ENCODE peak calls at places on chromosomes 12 and 14, in seven cellular contexts. P is A549, Z is HCT116, V is HepG2, K is GM12878, R is K562, X is H1. S is an unnamed sample.

GRCh38 chr14:66403183-66403582 is 83.0 kb upstream of the CCDC196 start:
- DNase-seq in P (peak; percentile 13), Z (no peak), V (peak; percentile 40), K (no peak), R (peak; percentile 0), X (no peak), S (peak; percentile 28)

GRCh38 chr14:64707661-64708060 is 3.4 kb downstream of the PLEKHG3 start:
- DNase-seq in P (peak; percentile 75), Z (peak; percentile 78), V (peak; percentile 81), K (no peak), R (no peak), X (no peak), S (peak; percentile 85)

GRCh38 chr14:51650721-51651387 is 856 bp upstream of the FRMD6 start:
- DNase-seq in P (no peak), Z (no peak), V (no peak), K (no peak), R (peak; percentile 8), X (no peak), S (no peak)

GRCh38 chr12:124477109-124477915 is 90.1 kb downstream of the NCOR2 start:
- DNase-seq in P (no peak), Z (no peak), V (no peak), K (peak; percentile 59), R (no peak), X (no peak), S (no peak)

GRCh38 chr14:50619569-50620141 is 48.5 kb downstream of the SAV1 start:
- DNase-seq in P (peak; percentile 34), Z (peak; percentile 32), V (peak; percentile 38), K (peak; percentile 21), R (peak; percentile 31), X (no peak), S (peak; percentile 65)

GRCh38 chr14:23447634-23448353 is 12.3 kb upstream of the MYH7 start:
- DNase-seq in P (no peak), Z (no peak), V (peak; percentile 50), K (no peak), R (no peak), X (no peak), S (no peak)

GRCh38 chr14:105641075-105641937 is 114.9 kb downstream of the TMEM121 start:
- DNase-seq in P (no peak), Z (no peak), V (no peak), K (no peak), R (no peak), X (no peak), S (no peak)

GRCh38 chr14:73976150-73976549 is 26.0 kb downstream of the COQ6 start:
- DNase-seq in P (no peak), Z (no peak), V (no peak), K (no peak), R (no peak), X (no peak), S (no peak)

GRCh38 chr12:105931104-105931503 is 207.7 kb downstream of the NUAK1 start:
- DNase-seq in P (no peak), Z (no peak), V (no peak), K (no peak), R (no peak), X (no peak), S (no peak)

GRCh38 chr14:24233538-24233866 is 773 bp downstream of the GMPR2 start:
- DNase-seq in P (no peak), Z (no peak), V (peak; percentile 64), K (no peak), R (peak; percentile 16), X (no peak), S (no peak)

GRCh38 chr12:25939606-25940005 is 18.9 kb upstream of the RASSF8 start:
- DNase-seq in P (no peak), Z (no peak), V (no peak), K (no peak), R (no peak), X (no peak), S (no peak)

GRCh38 chr14:50542941-50543418 is 10.6 kb upstream of the MAP4K5 start:
- DNase-seq in P (peak; percentile 33), Z (peak; percentile 51), V (peak; percentile 77), K (no peak), R (peak; percentile 48), X (no peak), S (peak; percentile 61)

GRCh38 chr14:75610839-75611238 is 32.4 kb downstream of the FLVCR2 start:
- DNase-seq in P (no peak), Z (no peak), V (no peak), K (no peak), R (no peak), X (no peak), S (no peak)

GRCh38 chr12:24922109-24922508 is 26.8 kb downstream of the BCAT1 start:
- DNase-seq in P (no peak), Z (no peak), V (no peak), K (no peak), R (no peak), X (no peak), S (no peak)

GRCh38 chr14:51701956-51702355 is 50.2 kb downstream of the FRMD6 start:
- DNase-seq in P (no peak), Z (no peak), V (peak; percentile 76), K (no peak), R (no peak), X (no peak), S (peak; percentile 45)

GRCh38 chr12:45986646-45987338 is 3.6 kb downstream of the SCAF11 start:
- DNase-seq in P (no peak), Z (no peak), V (no peak), K (no peak), R (no peak), X (no peak), S (no peak)
- TF ChIP-seq CEBPB in P (no peak), Z (no peak), V (no peak), K (no peak), R (no peak), X (no peak), S (no peak)

GRCh38 chr12:8860165-8860961 is 37.9 kb downstream of the A2ML1 start:
- DNase-seq in P (no peak), Z (peak; percentile 27), V (peak; percentile 37), K (no peak), R (peak; percentile 73), X (peak; percentile 46), S (peak; percentile 54)
- TF ChIP-seq CEBPB in P (no peak), Z (no peak), V (no peak), K (no peak), R (no peak), X (no peak), S (no peak)

DNA sequence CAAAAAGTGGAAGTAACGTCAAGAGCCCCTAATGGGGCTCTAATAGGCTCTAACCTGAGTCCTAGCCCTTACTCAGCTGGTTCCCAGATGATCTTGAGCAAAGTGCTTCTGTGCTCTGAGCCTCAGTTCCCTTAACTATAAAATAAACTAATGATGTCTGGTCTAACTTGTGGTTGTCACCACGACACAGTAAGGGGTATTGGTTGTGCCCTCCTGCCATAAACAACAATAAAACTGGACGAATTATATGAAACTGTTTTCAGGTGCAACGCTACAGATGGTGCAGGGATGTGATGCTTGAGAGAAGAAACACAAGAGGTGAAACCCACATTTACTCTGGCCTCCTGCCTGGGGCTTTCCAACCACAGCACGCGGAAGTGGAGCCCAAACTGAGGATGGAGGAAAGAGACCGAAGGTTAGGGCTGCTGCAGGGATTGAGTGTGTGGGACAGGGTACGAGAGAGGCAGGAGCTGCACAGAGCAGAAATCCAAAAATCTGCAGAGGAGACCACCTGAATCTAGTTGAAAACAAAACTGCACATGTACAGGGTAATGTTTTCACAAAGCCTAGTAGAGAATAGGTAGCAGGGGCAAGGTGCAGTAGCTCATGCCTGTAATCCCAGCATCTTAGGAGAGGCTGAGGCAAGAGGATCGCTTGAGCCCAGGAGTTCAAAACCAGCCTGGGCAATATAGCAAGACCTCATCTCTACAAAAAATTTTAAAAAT is 45.6 kb upstream of the BCL2L14 start:
- DNase-seq in P (no peak), Z (no peak), V (no peak), K (peak; percentile 93), R (no peak), X (no peak), S (no peak)
- TF ChIP-seq CEBPB in P (no peak), Z (no peak), V (no peak), K (no peak), R (no peak), X (no peak), S (no peak)

GRCh38 chr12:66352197-66352596 is 49.9 kb downstream of the HELB start:
- DNase-seq in P (no peak), Z (peak; percentile 19), V (peak; percentile 18), K (no peak), R (peak; percentile 37), X (peak; percentile 71), S (peak; percentile 34)
- TF ChIP-seq CEBPB in P (no peak), Z (no peak), V (no peak), K (no peak), R (no peak), X (no peak), S (no peak)